ENCODE peak calls at places on chromosomes 12 and 14, in six cellular contexts. Q is stimulated activated CD8-positive, alpha-beta memory T cell treated with anti-CD3 and anti-CD28 coated beads, Interleukin-2, amount 100 ng/mL, for 1 hour; A is NCI-H748 treated with DMSO at 0.1 percent for 48 hours; P is stimulated activated naive CD8-positive, alpha-beta T cell treated with anti-CD3 and anti-CD28 coated beads, Interleukin-15, amount 100 ng/mL, for 72 hours; B is NCI-H2081 treated with DMSO at 0.1 percent for 48 hours; T is CD8-positive, alpha-beta T cell. J is an unnamed sample.

GRCh38 chr12:90963946-90964345 is 9.0 kb upstream of the CCER1 start:
- DNase-seq in Q (no peak), A (no peak), P (no peak), B (no peak), T (no peak), J (no peak)

GRCh38 chr14:55532645-55533309 is 47.2 kb upstream of the KTN1 start:
- DNase-seq in Q (no peak), A (no peak), P (no peak), B (no peak), T (no peak), J (no peak)

GRCh38 chr14:71321556-71322315 is 414.5 kb downstream of the PCNX1 start:
- DNase-seq in Q (no peak), A (peak; percentile 73), P (peak; percentile 3), B (no peak), T (no peak), J (peak; percentile 6)

GRCh38 chr12:26121841-26122680 is 2.8 kb downstream of the BHLHE41 start:
- DNase-seq in Q (no peak), A (no peak), P (no peak), B (no peak), T (peak; percentile 16), J (no peak)

GRCh38 chr14:104114421-104115130 is 23.8 kb upstream of the KIF26A start:
- DNase-seq in Q (no peak), A (no peak), P (no peak), B (no peak), T (no peak), J (no peak)

GRCh38 chr14:62691613-62692489 is 353.4 kb downstream of the KCNH5 start:
- DNase-seq in Q (no peak), A (peak; percentile 89), P (no peak), B (peak; percentile 22), T (no peak), J (no peak)

GRCh38 chr12:16606201-16606849 is 363 bp upstream of the LMO3 start:
- DNase-seq in Q (no peak), A (peak; percentile 48), P (no peak), B (no peak), T (no peak), J (no peak)

GRCh38 chr12:93741741-93742085 is 64.5 kb downstream of the CRADD start:
- DNase-seq in Q (no peak), A (peak; percentile 47), P (no peak), B (no peak), T (peak; percentile 14), J (no peak)

GRCh38 chr12:96196781-96197180 is 2.6 kb downstream of the ELK3 start:
- DNase-seq in Q (no peak), A (no peak), P (no peak), B (no peak), T (no peak), J (no peak)

GRCh38 chr12:1584326-1584725 is 10.1 kb downstream of the FBXL14 start:
- DNase-seq in Q (no peak), A (no peak), P (no peak), B (no peak), T (no peak), J (no peak)

GRCh38 chr12:29700761-29701481 is 82.8 kb downstream of the TMTC1 start:
- DNase-seq in Q (no peak), A (no peak), P (no peak), B (no peak), T (no peak), J (no peak)

GRCh38 chr14:68015356-68016242 is 196.0 kb downstream of the RAD51B start:
- DNase-seq in Q (no peak), A (no peak), P (no peak), B (no peak), T (no peak), J (no peak)

GRCh38 chr12:118055144-118055557 is 5.8 kb downstream of the WSB2 start:
- DNase-seq in Q (peak; percentile 39), A (peak; percentile 6), P (peak; percentile 76), B (no peak), T (peak; percentile 68), J (peak; percentile 54)

GRCh38 chr12:10967409-10967808 is 19.3 kb downstream of the TAS2R50 start:
- DNase-seq in Q (no peak), A (no peak), P (no peak), B (no peak), T (no peak), J (no peak)

GRCh38 chr14:68172664-68173063 is 353.1 kb downstream of the RAD51B start:
- DNase-seq in Q (no peak), A (no peak), P (no peak), B (no peak), T (no peak), J (no peak)

GRCh38 chr12:92912052-92912451 is 17.0 kb downstream of the EEA1 start:
- DNase-seq in Q (no peak), A (no peak), P (no peak), B (no peak), T (no peak), J (no peak)

GRCh38 chr14:100446572-100446971 is 123.4 kb downstream of the SLC25A47 start:
- DNase-seq in Q (no peak), A (no peak), P (no peak), B (no peak), T (no peak), J (no peak)

GRCh38 chr12:18461738-18462137 is 200.4 kb downstream of the PIK3C2G start:
- DNase-seq in Q (no peak), A (no peak), P (no peak), B (no peak), T (no peak), J (no peak)

GRCh38 chr14:99879401-99880295 is 86.4 kb downstream of the EML1 start:
- DNase-seq in Q (no peak), A (no peak), P (no peak), B (no peak), T (no peak), J (no peak)

GRCh38 chr12:52221912-52222457 is 11.1 kb upstream of the KRT7 start:
- DNase-seq in Q (peak; percentile 24), A (peak; percentile 29), P (peak; percentile 66), B (no peak), T (peak; percentile 54), J (peak; percentile 9)

GRCh38 chr12:71161575-71161974 is 3.8 kb upstream of the TSPAN8 start:
- DNase-seq in Q (no peak), A (no peak), P (no peak), B (no peak), T (no peak), J (no peak)